ENCODE peak calls at places on chromosomes 11 and 22, in nine cellular contexts. B is right atrium auricular region, R is GM23338, U is mammary epithelial cell, Z is BE2C, E is stomach, H is thoracic aorta, K is IMR-90, O is cardiac fibroblast. S is an unnamed sample.

GRCh38 chr22:28018461-28018927 is 99.4 kb upstream of the PITPNB start:
- DNase-seq in B (no peak), U (no peak), O (no peak), Z (peak; percentile 11), E (peak; percentile 16), R (no peak), H (no peak), K (no peak), S (no peak)

GRCh38 chr22:36865346-36865745 is 4.5 kb downstream of the NCF4 start:
- DNase-seq in Z (no peak), E (no peak), U (peak; percentile 25), R (peak; percentile 54), H (no peak), K (no peak), B (no peak), O (peak; percentile 30), S (no peak)

GRCh38 chr11:16612801-16613400 is 125.5 kb upstream of the C11orf58 start:
- DNase-seq in R (peak; percentile 38), K (peak; percentile 35), B (no peak), U (peak; percentile 24), E (no peak), H (no peak), O (no peak), Z (no peak), S (no peak)

GRCh38 chr22:50693462-50693861 is 20.8 kb downstream of the SHANK3 start:
- DNase-seq in R (no peak), H (no peak), O (no peak), Z (no peak), U (no peak), K (no peak), B (no peak), E (no peak), S (no peak)

GRCh38 chr11:73981051-73981805 is 1.4 kb downstream of the UCP2 start:
- DNase-seq in K (no peak), U (no peak), O (no peak), H (no peak), R (no peak), B (no peak), Z (no peak), E (no peak), S (no peak)

GRCh38 chr11:19738124-19738523 is 25.5 kb downstream of the NAV2 start:
- DNase-seq in Z (peak; percentile 37), E (no peak), K (no peak), B (no peak), H (no peak), U (no peak), R (no peak), O (no peak), S (no peak)

GRCh38 chr11:61541568-61541967 is 33.0 kb downstream of the LRRC10B start:
- DNase-seq in K (peak; percentile 52), U (no peak), H (no peak), Z (no peak), O (peak; percentile 39), B (no peak), E (no peak), R (peak; percentile 80), S (no peak)

GRCh38 chr11:12803086-12803826 is 129.0 kb downstream of the TEAD1 start:
- DNase-seq in E (no peak), B (no peak), K (peak; percentile 81), H (no peak), O (peak; percentile 41), U (peak; percentile 57), R (no peak), Z (peak; percentile 28), S (peak; percentile 85)

GRCh38 chr22:46009730-46010129 is 32.8 kb upstream of the WNT7B start:
- DNase-seq in K (no peak), U (no peak), E (no peak), B (no peak), Z (no peak), R (no peak), O (no peak), H (no peak), S (no peak)

GRCh38 chr11:42253156-42253555 is 793.7 kb upstream of the LRRC4C start:
- DNase-seq in U (no peak), E (no peak), R (no peak), B (no peak), K (no peak), O (no peak), Z (no peak), H (no peak), S (no peak)

GRCh38 chr11:19651654-19652053 is 61.0 kb upstream of the NAV2 start:
- DNase-seq in K (peak; percentile 20), R (no peak), Z (no peak), O (no peak), U (no peak), B (no peak), H (no peak), E (no peak), S (no peak)

GRCh38 chr11:70711095-70711910 is 313.0 kb downstream of the CTTN start:
- DNase-seq in B (no peak), U (no peak), K (no peak), R (no peak), H (no peak), Z (no peak), E (no peak), O (no peak), S (no peak)

GRCh38 chr11:83292709-83293435 is 6.7 kb upstream of the CCDC90B start:
- DNase-seq in E (no peak), K (peak; percentile 73), U (peak; percentile 50), B (no peak), H (no peak), Z (peak; percentile 52), R (peak; percentile 95), O (peak; percentile 87), S (peak; percentile 67)

GRCh38 chr11:111933872-111934271 is 3.3 kb upstream of the DIXDC1 start:
- DNase-seq in U (no peak), B (no peak), O (peak; percentile 58), H (no peak), K (peak; percentile 42), E (no peak), Z (no peak), R (no peak), S (no peak)

GRCh38 chr11:15468471-15468870 is 353.7 kb downstream of the INSC start:
- DNase-seq in R (no peak), B (no peak), K (peak; percentile 10), O (no peak), E (no peak), H (no peak), U (no peak), Z (no peak), S (peak; percentile 16)

GRCh38 chr11:33160147-33160546 is 1.1 kb downstream of the CSTF3 start:
- DNase-seq in B (no peak), Z (no peak), O (peak; percentile 65), E (no peak), H (no peak), K (peak; percentile 62), U (peak; percentile 50), R (peak; percentile 54), S (peak; percentile 65)

GRCh38 chr11:126061707-126062678 is 673 bp downstream of the CDON start:
- DNase-seq in H (no peak), K (peak; percentile 5), U (peak; percentile 35), R (peak; percentile 87), Z (peak; percentile 70), E (no peak), O (peak; percentile 24), B (no peak), S (peak; percentile 12)

GRCh38 chr22:18091916-18092526 is 14.2 kb downstream of the PEX26 start:
- DNase-seq in H (no peak), B (peak; percentile 77), Z (no peak), K (peak; percentile 43), E (peak; percentile 75), U (peak; percentile 69), R (no peak), O (peak; percentile 85), S (peak; percentile 33)

GRCh38 chr11:47001666-47002285 is 65.2 kb downstream of the CSTPP1 start:
- DNase-seq in K (peak; percentile 41), O (no peak), H (no peak), Z (no peak), U (no peak), E (no peak), B (no peak), R (peak; percentile 27), S (peak; percentile 67)

GRCh38 chr11:17986007-17986710 is 26.7 kb downstream of the SERGEF start:
- DNase-seq in Z (no peak), R (no peak), O (peak; percentile 81), B (no peak), U (peak; percentile 82), H (no peak), E (no peak), K (peak; percentile 90), S (peak; percentile 85)

GRCh38 chr22:30445438-30445936 is 19.9 kb downstream of the MTFP1 start:
- DNase-seq in U (no peak), B (no peak), K (peak; percentile 39), O (peak; percentile 58), E (no peak), Z (no peak), H (no peak), R (no peak), S (no peak)
- TF ChIP-seq CTCF in U (no peak), B (no peak), K (no peak), O (no peak), E (no peak), Z (no peak), H (no peak), R (no peak), S (no peak)

GRCh38 chr22:23789638-23790037 is 2.9 kb downstream of the SMARCB1 start:
- DNase-seq in K (no peak), R (no peak), E (no peak), O (no peak), B (no peak), Z (peak; percentile 57), U (no peak), H (no peak), S (no peak)
- H3K4me3 ChIP-seq in K (no peak overlapping the region), R (no peak overlapping the region), E (no peak overlapping the region), O (no peak overlapping the region), B (no peak overlapping the region), Z (no peak overlapping the region), U (no peak overlapping the region), H (no peak overlapping the region), S (no peak overlapping the region)

GRCh38 chr11:59284773-59285129 is 72.0 kb upstream of the MPEG1 start:
- DNase-seq in E (no peak), B (no peak), K (no peak), O (no peak), R (no peak), U (no peak), Z (no peak), H (no peak), S (no peak)
- TF ChIP-seq CTCF in E (no peak), B (no peak), K (no peak), O (no peak), R (no peak), U (no peak), Z (no peak), H (no peak), S (no peak)

DNA sequence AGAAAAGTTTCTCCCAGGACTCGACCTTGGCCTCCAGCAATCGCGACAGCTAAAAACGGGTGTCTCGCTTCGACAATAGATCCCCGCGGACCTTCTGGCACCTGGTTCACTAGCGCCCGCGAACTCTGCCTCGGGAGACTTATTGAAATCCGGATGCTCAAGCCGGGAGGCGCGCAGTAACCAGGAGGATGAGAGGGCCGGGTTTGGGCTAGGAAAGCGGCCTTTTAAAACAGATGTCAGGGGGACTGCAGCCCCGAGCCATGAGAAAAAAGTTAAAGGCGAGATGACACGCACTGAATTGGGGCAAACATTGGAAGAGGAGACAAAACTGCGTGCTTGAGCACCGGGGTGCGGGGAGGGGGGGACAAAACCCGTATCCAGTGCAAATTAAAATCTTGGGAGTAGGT is 637 bp upstream of the ZBTB16 start:
- DNase-seq in H (no peak), Z (no peak), B (no peak), U (no peak), R (peak; percentile 57), E (peak; percentile 47), K (no peak), O (peak; percentile 51), S (no peak)
- H3K4me3 ChIP-seq in H (peak overlapping the region; percentile 97), Z (no peak overlapping the region), B (peak overlapping the region; percentile 97), U (peak overlapping the region; percentile 30), R (peak overlapping the region; percentile 67), E (peak overlapping the region; percentile 97), K (no peak overlapping the region), O (peak overlapping the region; percentile 52), S (peak overlapping the region; percentile 45)